ENCODE peak calls at places on chromosome 16, in nine cellular contexts. One of them, this sample, is unnamed.

GRCh38 chr16:1654505-1655268 is 23.4 kb upstream of the JPT2 start:
- DNase-seq in caudate nucleus: no peak
- DNase-seq in M059J: no peak
- DNase-seq in activated CD4-positive, alpha-beta T cell treated with anti-CD3 and anti-CD28 coated beads for 1 hour: no peak
- DNase-seq in B cell: no peak
- DNase-seq in stimulated activated CD4-positive, alpha-beta T cell treated with anti-CD3 and anti-CD28 coated beads, Interleukin-2, amount 100 ng/mL, for 48 hours: no peak
- DNase-seq in HFFc6: no peak
- DNase-seq in CD4-positive, alpha-beta T cell: no peak
- DNase-seq in bronchial epithelial cell: no peak
- DNase-seq in this sample: no peak

GRCh38 chr16:67333315-67333714 is 6.7 kb downstream of the LRRC36 start:
- DNase-seq in activated CD4-positive, alpha-beta T cell treated with anti-CD3 and anti-CD28 coated beads for 1 hour: no peak
- DNase-seq in caudate nucleus: no peak
- DNase-seq in stimulated activated CD4-positive, alpha-beta T cell treated with anti-CD3 and anti-CD28 coated beads, Interleukin-2, amount 100 ng/mL, for 48 hours: no peak
- DNase-seq in CD4-positive, alpha-beta T cell: no peak
- DNase-seq in bronchial epithelial cell: no peak
- DNase-seq in M059J: no peak
- DNase-seq in B cell: no peak
- DNase-seq in HFFc6: no peak
- DNase-seq in this sample: no peak

GRCh38 chr16:22670551-22670970 is 143.4 kb upstream of the HS3ST2 start:
- DNase-seq in HFFc6: no peak
- DNase-seq in caudate nucleus: no peak
- DNase-seq in M059J: peak; percentile 20
- DNase-seq in bronchial epithelial cell: peak; percentile 18
- DNase-seq in B cell: peak; percentile 61
- DNase-seq in CD4-positive, alpha-beta T cell: no peak
- DNase-seq in stimulated activated CD4-positive, alpha-beta T cell treated with anti-CD3 and anti-CD28 coated beads, Interleukin-2, amount 100 ng/mL, for 48 hours: no peak
- DNase-seq in activated CD4-positive, alpha-beta T cell treated with anti-CD3 and anti-CD28 coated beads for 1 hour: no peak
- DNase-seq in this sample: no peak

GRCh38 chr16:3086596-3087242 is 12.4 kb downstream of the ZSCAN10 start:
- DNase-seq in B cell: no peak
- DNase-seq in stimulated activated CD4-positive, alpha-beta T cell treated with anti-CD3 and anti-CD28 coated beads, Interleukin-2, amount 100 ng/mL, for 48 hours: no peak
- DNase-seq in activated CD4-positive, alpha-beta T cell treated with anti-CD3 and anti-CD28 coated beads for 1 hour: no peak
- DNase-seq in bronchial epithelial cell: no peak
- DNase-seq in caudate nucleus: no peak
- DNase-seq in CD4-positive, alpha-beta T cell: no peak
- DNase-seq in M059J: no peak
- DNase-seq in HFFc6: no peak
- DNase-seq in this sample: no peak

GRCh38 chr16:85812031-85812807 is 12.7 kb downstream of the COX4I1 start:
- DNase-seq in B cell: no peak
- DNase-seq in M059J: no peak
- DNase-seq in caudate nucleus: no peak
- DNase-seq in bronchial epithelial cell: no peak
- DNase-seq in HFFc6: no peak
- DNase-seq in stimulated activated CD4-positive, alpha-beta T cell treated with anti-CD3 and anti-CD28 coated beads, Interleukin-2, amount 100 ng/mL, for 48 hours: no peak
- DNase-seq in CD4-positive, alpha-beta T cell: no peak
- DNase-seq in activated CD4-positive, alpha-beta T cell treated with anti-CD3 and anti-CD28 coated beads for 1 hour: no peak
- DNase-seq in this sample: no peak

GRCh38 chr16:66926171-66926570 is 836 bp upstream of the RRAD start:
- DNase-seq in CD4-positive, alpha-beta T cell: no peak
- DNase-seq in B cell: no peak
- DNase-seq in HFFc6: no peak
- DNase-seq in M059J: peak; percentile 66
- DNase-seq in activated CD4-positive, alpha-beta T cell treated with anti-CD3 and anti-CD28 coated beads for 1 hour: no peak
- DNase-seq in caudate nucleus: peak; percentile 45
- DNase-seq in bronchial epithelial cell: no peak
- DNase-seq in stimulated activated CD4-positive, alpha-beta T cell treated with anti-CD3 and anti-CD28 coated beads, Interleukin-2, amount 100 ng/mL, for 48 hours: no peak
- DNase-seq in this sample: no peak

GRCh38 chr16:53754938-53755910 is 51.3 kb downstream of the FTO start:
- DNase-seq in B cell: no peak
- DNase-seq in activated CD4-positive, alpha-beta T cell treated with anti-CD3 and anti-CD28 coated beads for 1 hour: no peak
- DNase-seq in bronchial epithelial cell: peak; percentile 91
- DNase-seq in caudate nucleus: no peak
- DNase-seq in stimulated activated CD4-positive, alpha-beta T cell treated with anti-CD3 and anti-CD28 coated beads, Interleukin-2, amount 100 ng/mL, for 48 hours: no peak
- DNase-seq in M059J: peak; percentile 87
- DNase-seq in CD4-positive, alpha-beta T cell: no peak
- DNase-seq in HFFc6: no peak
- DNase-seq in this sample: no peak

GRCh38 chr16:1290860-1291575 is 18.4 kb upstream of the UBE2I start:
- DNase-seq in stimulated activated CD4-positive, alpha-beta T cell treated with anti-CD3 and anti-CD28 coated beads, Interleukin-2, amount 100 ng/mL, for 48 hours: no peak
- DNase-seq in HFFc6: no peak
- DNase-seq in M059J: no peak
- DNase-seq in B cell: no peak
- DNase-seq in CD4-positive, alpha-beta T cell: no peak
- DNase-seq in caudate nucleus: no peak
- DNase-seq in bronchial epithelial cell: no peak
- DNase-seq in activated CD4-positive, alpha-beta T cell treated with anti-CD3 and anti-CD28 coated beads for 1 hour: no peak
- DNase-seq in this sample: no peak

GRCh38 chr16:54673353-54673752 is 257.3 kb upstream of the IRX5 start:
- DNase-seq in activated CD4-positive, alpha-beta T cell treated with anti-CD3 and anti-CD28 coated beads for 1 hour: no peak
- DNase-seq in caudate nucleus: no peak
- DNase-seq in HFFc6: no peak
- DNase-seq in B cell: no peak
- DNase-seq in M059J: no peak
- DNase-seq in bronchial epithelial cell: peak; percentile 72
- DNase-seq in CD4-positive, alpha-beta T cell: no peak
- DNase-seq in stimulated activated CD4-positive, alpha-beta T cell treated with anti-CD3 and anti-CD28 coated beads, Interleukin-2, amount 100 ng/mL, for 48 hours: no peak
- DNase-seq in this sample: no peak

GRCh38 chr16:20114356-20114755 is 40.7 kb upstream of the GPR139 start:
- DNase-seq in HFFc6: no peak
- DNase-seq in stimulated activated CD4-positive, alpha-beta T cell treated with anti-CD3 and anti-CD28 coated beads, Interleukin-2, amount 100 ng/mL, for 48 hours: no peak
- DNase-seq in CD4-positive, alpha-beta T cell: no peak
- DNase-seq in bronchial epithelial cell: peak; percentile 35
- DNase-seq in B cell: no peak
- DNase-seq in M059J: peak; percentile 84
- DNase-seq in activated CD4-positive, alpha-beta T cell treated with anti-CD3 and anti-CD28 coated beads for 1 hour: no peak
- DNase-seq in caudate nucleus: peak; percentile 17
- DNase-seq in this sample: no peak

GRCh38 chr16:55326261-55326802 is 2.3 kb downstream of the IRX6 start:
- DNase-seq in stimulated activated CD4-positive, alpha-beta T cell treated with anti-CD3 and anti-CD28 coated beads, Interleukin-2, amount 100 ng/mL, for 48 hours: no peak
- DNase-seq in caudate nucleus: no peak
- DNase-seq in activated CD4-positive, alpha-beta T cell treated with anti-CD3 and anti-CD28 coated beads for 1 hour: no peak
- DNase-seq in HFFc6: no peak
- DNase-seq in CD4-positive, alpha-beta T cell: no peak
- DNase-seq in bronchial epithelial cell: no peak
- DNase-seq in B cell: no peak
- DNase-seq in M059J: no peak
- DNase-seq in this sample: no peak

GRCh38 chr16:28211758-28212531 is at the start of gene XPO6:
- DNase-seq in HFFc6: peak; percentile 91
- DNase-seq in activated CD4-positive, alpha-beta T cell treated with anti-CD3 and anti-CD28 coated beads for 1 hour: peak; percentile 97
- DNase-seq in bronchial epithelial cell: peak; percentile 65
- DNase-seq in stimulated activated CD4-positive, alpha-beta T cell treated with anti-CD3 and anti-CD28 coated beads, Interleukin-2, amount 100 ng/mL, for 48 hours: peak; percentile 99
- DNase-seq in M059J: peak; percentile 90
- DNase-seq in B cell: peak; percentile 97
- DNase-seq in caudate nucleus: peak; percentile 97
- DNase-seq in CD4-positive, alpha-beta T cell: peak; percentile 100
- DNase-seq in this sample: peak; percentile 99

GRCh38 chr16:83392743-83393142 is 415.0 kb upstream of the HSBP1 start:
- DNase-seq in B cell: no peak
- DNase-seq in CD4-positive, alpha-beta T cell: no peak
- DNase-seq in M059J: peak; percentile 27
- DNase-seq in caudate nucleus: no peak
- DNase-seq in HFFc6: no peak
- DNase-seq in activated CD4-positive, alpha-beta T cell treated with anti-CD3 and anti-CD28 coated beads for 1 hour: no peak
- DNase-seq in bronchial epithelial cell: no peak
- DNase-seq in stimulated activated CD4-positive, alpha-beta T cell treated with anti-CD3 and anti-CD28 coated beads, Interleukin-2, amount 100 ng/mL, for 48 hours: no peak
- DNase-seq in this sample: no peak

GRCh38 chr16:9919460-9919859 is 262.8 kb downstream of the GRIN2A start:
- DNase-seq in CD4-positive, alpha-beta T cell: no peak
- DNase-seq in B cell: no peak
- DNase-seq in activated CD4-positive, alpha-beta T cell treated with anti-CD3 and anti-CD28 coated beads for 1 hour: no peak
- DNase-seq in HFFc6: no peak
- DNase-seq in caudate nucleus: no peak
- DNase-seq in M059J: no peak
- DNase-seq in bronchial epithelial cell: no peak
- DNase-seq in stimulated activated CD4-positive, alpha-beta T cell treated with anti-CD3 and anti-CD28 coated beads, Interleukin-2, amount 100 ng/mL, for 48 hours: no peak
- DNase-seq in this sample: no peak

GRCh38 chr16:85515830-85516397 is 97.2 kb upstream of the GSE1 start:
- DNase-seq in bronchial epithelial cell: no peak
- DNase-seq in M059J: peak; percentile 8
- DNase-seq in B cell: no peak
- DNase-seq in activated CD4-positive, alpha-beta T cell treated with anti-CD3 and anti-CD28 coated beads for 1 hour: no peak
- DNase-seq in HFFc6: no peak
- DNase-seq in CD4-positive, alpha-beta T cell: no peak
- DNase-seq in caudate nucleus: no peak
- DNase-seq in stimulated activated CD4-positive, alpha-beta T cell treated with anti-CD3 and anti-CD28 coated beads, Interleukin-2, amount 100 ng/mL, for 48 hours: no peak
- DNase-seq in this sample: no peak

GRCh38 chr16:67917852-67918236 is 13.8 kb downstream of the CTRL start:
- DNase-seq in stimulated activated CD4-positive, alpha-beta T cell treated with anti-CD3 and anti-CD28 coated beads, Interleukin-2, amount 100 ng/mL, for 48 hours: no peak
- DNase-seq in CD4-positive, alpha-beta T cell: no peak
- DNase-seq in bronchial epithelial cell: peak; percentile 89
- DNase-seq in B cell: no peak
- DNase-seq in activated CD4-positive, alpha-beta T cell treated with anti-CD3 and anti-CD28 coated beads for 1 hour: no peak
- DNase-seq in HFFc6: peak; percentile 91
- DNase-seq in caudate nucleus: peak; percentile 70
- DNase-seq in M059J: peak; percentile 94
- DNase-seq in this sample: no peak

GRCh38 chr16:69405757-69406156 is 18.7 kb upstream of the CYB5B start:
- DNase-seq in M059J: no peak
- DNase-seq in activated CD4-positive, alpha-beta T cell treated with anti-CD3 and anti-CD28 coated beads for 1 hour: no peak
- DNase-seq in HFFc6: no peak
- DNase-seq in bronchial epithelial cell: peak; percentile 75
- DNase-seq in caudate nucleus: no peak
- DNase-seq in B cell: no peak
- DNase-seq in CD4-positive, alpha-beta T cell: no peak
- DNase-seq in stimulated activated CD4-positive, alpha-beta T cell treated with anti-CD3 and anti-CD28 coated beads, Interleukin-2, amount 100 ng/mL, for 48 hours: no peak
- DNase-seq in this sample: no peak

GRCh38 chr16:54436342-54436741 is 149.8 kb upstream of the IRX3 start:
- DNase-seq in CD4-positive, alpha-beta T cell: no peak
- DNase-seq in caudate nucleus: no peak
- DNase-seq in HFFc6: no peak
- DNase-seq in activated CD4-positive, alpha-beta T cell treated with anti-CD3 and anti-CD28 coated beads for 1 hour: no peak
- DNase-seq in M059J: peak; percentile 22
- DNase-seq in B cell: no peak
- DNase-seq in stimulated activated CD4-positive, alpha-beta T cell treated with anti-CD3 and anti-CD28 coated beads, Interleukin-2, amount 100 ng/mL, for 48 hours: no peak
- DNase-seq in bronchial epithelial cell: no peak
- DNase-seq in this sample: no peak

GRCh38 chr16:28157768-28158535 is 53.8 kb downstream of the XPO6 start:
- DNase-seq in CD4-positive, alpha-beta T cell: no peak
- DNase-seq in activated CD4-positive, alpha-beta T cell treated with anti-CD3 and anti-CD28 coated beads for 1 hour: no peak
- DNase-seq in bronchial epithelial cell: no peak
- DNase-seq in M059J: no peak
- DNase-seq in caudate nucleus: no peak
- DNase-seq in B cell: no peak
- DNase-seq in stimulated activated CD4-positive, alpha-beta T cell treated with anti-CD3 and anti-CD28 coated beads, Interleukin-2, amount 100 ng/mL, for 48 hours: no peak
- DNase-seq in HFFc6: no peak
- DNase-seq in this sample: no peak

GRCh38 chr16:89294486-89294885 is 77.0 kb downstream of the ZNF778 start:
- DNase-seq in HFFc6: no peak
- DNase-seq in B cell: no peak
- DNase-seq in bronchial epithelial cell: no peak
- DNase-seq in activated CD4-positive, alpha-beta T cell treated with anti-CD3 and anti-CD28 coated beads for 1 hour: no peak
- DNase-seq in caudate nucleus: no peak
- DNase-seq in stimulated activated CD4-positive, alpha-beta T cell treated with anti-CD3 and anti-CD28 coated beads, Interleukin-2, amount 100 ng/mL, for 48 hours: no peak
- DNase-seq in CD4-positive, alpha-beta T cell: no peak
- DNase-seq in M059J: no peak
- DNase-seq in this sample: no peak

GRCh38 chr16:4511441-4512082 is 27.0 kb downstream of the CDIP1 start:
- DNase-seq in caudate nucleus: peak; percentile 49
- DNase-seq in M059J: peak; percentile 42
- DNase-seq in CD4-positive, alpha-beta T cell: no peak
- DNase-seq in bronchial epithelial cell: peak; percentile 51
- DNase-seq in HFFc6: peak; percentile 13
- DNase-seq in stimulated activated CD4-positive, alpha-beta T cell treated with anti-CD3 and anti-CD28 coated beads, Interleukin-2, amount 100 ng/mL, for 48 hours: no peak
- DNase-seq in B cell: no peak
- DNase-seq in activated CD4-positive, alpha-beta T cell treated with anti-CD3 and anti-CD28 coated beads for 1 hour: no peak
- DNase-seq in this sample: no peak

This sample was measured in activated T-helper 9 cell treated with anti-CD3 and anti-CD28 coated beads, Interleukin-2, amount 50 U/mL, for 16 hours.